ENCODE peak calls at places on chromosome 6, in nine cellular contexts. V is MM.1S, R is ascending aorta, J is thoracic aorta, A is GM23248, L is cardiac muscle cell, N is pancreas, K is A549, B is fibroblast of lung. W is an unnamed sample. For H3K4me1, the result is how much of the 10 kb centered on the place peaks cover.

GRCh38 chr6:168159503-168159902 is 80.5 kb upstream of the FRMD1 start:
- DNase-seq in L (no peak), A (no peak), V (no peak), B (no peak), K (no peak), N (no peak), R (no peak), J (no peak), W (no peak)

GRCh38 chr6:16496210-16496609 is 257.8 kb downstream of the GMPR start:
- DNase-seq in A (no peak), J (no peak), V (no peak), K (no peak), N (no peak), B (no peak), R (no peak), L (no peak), W (no peak)

GRCh38 chr6:32933661-32934085 is 7.2 kb downstream of the HLA-DMB start:
- DNase-seq in V (peak), J (peak), L (peak), R (no peak), A (peak), N (no peak), K (peak), B (peak), W (peak)

GRCh38 chr6:28211840-28212509 is 13.1 kb upstream of the ZSCAN9 start:
- DNase-seq in R (no peak), A (no peak), K (no peak), N (no peak), B (no peak), V (no peak), J (no peak), L (no peak), W (no peak)

GRCh38 chr6:56659721-56660373 is 17.2 kb upstream of the DST start:
- DNase-seq in K (no peak), V (peak), L (no peak), B (no peak), J (no peak), R (no peak), N (no peak), A (no peak), W (no peak)

GRCh38 chr6:83702749-83703148 is 6.2 kb downstream of the SNAP91 start:
- DNase-seq in L (no peak), R (no peak), N (no peak), B (no peak), K (no peak), J (no peak), A (no peak), V (no peak), W (no peak)

GRCh38 chr6:149389509-149390297 is 10.4 kb upstream of the SUMO4 start:
- DNase-seq in R (no peak), V (no peak), L (no peak), K (no peak), A (peak), J (no peak), N (no peak), B (peak), W (no peak)

GRCh38 chr6:170524188-170524535 is 28.9 kb downstream of the PSMB1 start:
- DNase-seq in L (no peak), N (no peak), B (no peak), J (no peak), K (no peak), V (no peak), R (no peak), A (no peak), W (no peak)

GRCh38 chr6:17417817-17418216 is 24.4 kb downstream of the CAP2 start:
- DNase-seq in N (no peak), K (peak), L (peak), V (no peak), A (peak), R (no peak), J (no peak), B (peak), W (no peak)

GRCh38 chr6:117906905-117907599 is at the start of gene SLC35F1:
- DNase-seq in V (peak), B (peak), R (no peak), K (peak), J (no peak), N (peak), L (peak), A (peak), W (peak)

GRCh38 chr6:75101896-75102680 is 103.8 kb downstream of the COL12A1 start:
- DNase-seq in J (no peak), L (no peak), N (no peak), K (no peak), V (no peak), A (peak), B (peak), R (no peak), W (no peak)

GRCh38 chr6:33610057-33610456 is 11.1 kb upstream of the ITPR3 start:
- DNase-seq in B (no peak), J (no peak), N (peak), A (peak), R (no peak), K (no peak), L (no peak), V (no peak), W (no peak)

GRCh38 chr6:138115191-138115590 is 8.0 kb upstream of the PERP start:
- DNase-seq in R (no peak), K (no peak), A (no peak), V (peak), N (no peak), J (no peak), B (no peak), L (no peak), W (no peak)

GRCh38 chr6:53496797-53497196 is 48.1 kb downstream of the GCLC start:
- DNase-seq in L (no peak), B (peak), R (no peak), K (peak), V (no peak), J (no peak), A (peak), N (no peak), W (no peak)

GRCh38 chr6:68317366-68317765 is 317.7 kb upstream of the ADGRB3 start:
- DNase-seq in V (no peak), R (no peak), B (no peak), K (no peak), A (no peak), N (no peak), J (no peak), L (no peak), W (no peak)

GRCh38 chr6:137820952-137821351 is 46.1 kb upstream of the TNFAIP3 start:
- DNase-seq in L (no peak), J (no peak), B (no peak), V (no peak), K (no peak), R (no peak), A (peak), N (no peak), W (no peak)

GRCh38 chr6:2807342-2808090 is 34.1 kb downstream of the SERPINB1 start:
- DNase-seq in J (no peak), L (no peak), K (no peak), N (no peak), B (no peak), A (no peak), R (no peak), V (no peak), W (no peak)

GRCh38 chr6:45494734-45495133 is 117.0 kb upstream of the SUPT3H start:
- DNase-seq in A (no peak), J (no peak), B (no peak), K (no peak), N (no peak), R (no peak), L (no peak), V (no peak), W (no peak)

GRCh38 chr6:37624606-37625574 is 72.8 kb downstream of the MDGA1 start:
- DNase-seq in L (no peak), V (no peak), J (no peak), R (no peak), A (peak), N (peak), K (peak), B (peak), W (peak)

GRCh38 chr6:37624121-37624520 is 73.6 kb downstream of the MDGA1 start:
- DNase-seq in K (peak), J (no peak), V (no peak), B (no peak), L (no peak), N (no peak), A (no peak), R (no peak), W (no peak)

GRCh38 chr6:37628611-37629320 is 68.9 kb downstream of the MDGA1 start:
- DNase-seq in N (no peak), L (no peak), V (no peak), R (no peak), B (peak), K (no peak), A (peak), J (no peak), W (no peak)

GRCh38 chr6:37625591-37626374 is 71.9 kb downstream of the MDGA1 start:
- DNase-seq in R (no peak), K (no peak), V (no peak), J (no peak), B (no peak), A (no peak), L (no peak), N (no peak), W (no peak)

GRCh38 chr6:37626915-37627314 is 70.8 kb downstream of the MDGA1 start:
- DNase-seq in J (no peak), B (no peak), A (no peak), N (no peak), L (no peak), V (no peak), R (no peak), K (no peak), W (no peak)
- H3K4me1 ChIP-seq in J (under half), B (under half), A (half or more), N (under half), L (under half), V (under half), R (under half), K (half or more), W (under half)

GRCh38 chr6:41079080-41079479 is 6.3 kb downstream of the NFYA start:
- DNase-seq in L (no peak), B (no peak), J (no peak), K (no peak), N (no peak), A (no peak), V (no peak), R (no peak), W (no peak)
- H3K4me1 ChIP-seq in L (under half), B (under half), J (under half), K (under half), N (under half), A (under half), V (under half), R (under half), W (under half)

GRCh38 chr6:85576479-85576878 is 17.2 kb downstream of the SNX14 start:
- DNase-seq in V (no peak), R (no peak), B (no peak), J (no peak), N (no peak), A (no peak), L (peak), K (no peak), W (no peak)

GRCh38 chr6:85580104-85580877 is 13.4 kb downstream of the SNX14 start:
- DNase-seq in L (no peak), A (no peak), B (peak), R (no peak), K (no peak), N (no peak), V (no peak), J (no peak), W (no peak)

GRCh38 chr6:85581572-85581971 is 12.1 kb downstream of the SNX14 start:
- DNase-seq in B (no peak), V (no peak), L (no peak), N (no peak), R (no peak), J (no peak), K (no peak), A (no peak), W (no peak)

GRCh38 chr6:85580878-85581267 is 12.8 kb downstream of the SNX14 start:
- DNase-seq in J (no peak), B (peak), K (no peak), L (no peak), N (no peak), V (no peak), R (no peak), A (peak), W (no peak)

DNA sequence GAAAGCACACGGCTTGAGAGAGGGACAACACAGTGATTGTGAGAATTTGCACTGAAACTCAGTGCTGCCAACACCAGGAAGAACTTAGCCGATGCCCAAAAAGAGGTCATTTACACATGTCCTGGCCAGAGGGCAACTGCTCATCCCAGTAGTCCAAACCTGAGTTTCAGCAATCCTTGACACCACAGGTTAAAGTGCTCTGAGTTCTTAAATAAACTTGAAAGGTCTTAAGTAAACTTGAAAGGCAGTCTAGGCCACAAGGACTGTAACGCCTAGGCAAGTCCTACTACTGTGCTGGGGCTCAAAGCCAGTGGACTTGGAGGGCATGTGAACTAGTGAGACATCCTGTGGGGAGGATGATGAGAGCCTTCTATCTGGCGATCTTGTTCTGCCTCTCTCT is 14.1 kb downstream of the SNX14 start:
- DNase-seq in A (no peak), V (no peak), N (no peak), B (no peak), R (no peak), L (no peak), J (no peak), K (no peak), W (no peak)
- H3K4me1 ChIP-seq in A (under half), V (under half), N (under half), B (under half), R (under half), L (under half), J (under half), K (half or more), W (under half)

GRCh38 chr6:81894788-81895221 is 142.3 kb upstream of the TENT5A start:
- DNase-seq in R (no peak), K (no peak), J (no peak), L (peak), B (peak), A (peak), N (no peak), V (no peak), W (no peak)
- H3K4me1 ChIP-seq in R (under half), K (under half), J (half or more), L (under half), B (under half), A (half or more), N (under half), V (under half), W (under half)

DNA sequence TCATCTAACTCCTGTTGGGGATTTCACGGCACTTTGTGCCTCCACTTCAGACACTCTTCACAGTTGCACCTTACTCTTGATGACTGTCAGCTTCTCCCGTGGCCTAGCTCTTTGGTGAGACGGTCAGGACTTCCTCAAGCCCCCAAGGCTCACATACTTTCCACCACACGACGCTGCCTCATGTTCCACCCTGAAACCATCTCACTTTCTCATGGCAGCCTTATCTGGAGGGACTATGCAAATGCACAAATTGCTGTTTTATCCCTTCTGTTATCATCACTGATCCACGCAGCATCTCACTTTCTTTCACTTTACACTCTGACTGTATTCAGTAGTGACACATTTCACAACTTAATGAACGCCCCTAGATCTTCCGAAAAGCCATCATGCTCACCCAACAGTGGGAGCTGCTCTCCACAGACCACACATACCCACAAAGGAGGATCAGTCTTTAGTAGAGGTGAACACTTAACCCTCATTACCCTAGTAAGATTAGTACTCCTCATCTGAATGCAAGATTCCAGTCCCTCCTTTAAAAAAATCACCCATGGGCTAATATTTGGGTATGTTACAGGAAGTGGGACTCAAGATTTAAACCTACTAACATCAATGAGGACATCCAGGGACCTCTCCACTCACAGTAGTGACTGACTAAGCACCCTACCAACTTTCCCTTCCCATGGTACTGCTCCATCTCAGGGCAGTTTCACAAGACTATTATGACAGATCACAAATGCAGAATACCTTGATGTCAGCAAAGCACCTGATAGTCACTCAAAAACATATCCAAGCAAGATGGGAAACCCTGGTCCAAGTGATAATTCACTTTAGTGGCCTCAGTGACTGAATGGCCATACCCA is 35.4 kb downstream of the FYN start:
- DNase-seq in J (no peak), K (no peak), L (no peak), A (no peak), N (no peak), R (no peak), V (no peak), B (no peak), W (no peak)
- H3K4me1 ChIP-seq in J (under half), K (under half), L (under half), A (under half), N (under half), R (under half), V (under half), B (under half), W (under half)